ENCODE peak calls at places on chromosomes 2 and 18, in eight cellular contexts. R is neural crest cell; M is endothelial cell of umbilical vein; B is CD8-positive, alpha-beta T cell; C is adrenal gland; H is AG04449; X is NB4; P is choroid plexus epithelial cell. K is an unnamed sample.

GRCh38 chr2:1081411-1082225 is 131.0 kb downstream of the SNTG2 start:
- DNase-seq in X (no peak), R (no peak), P (peak), M (no peak), C (peak), B (no peak), H (no peak), K (peak)

GRCh38 chr2:229409751-229410181 is 138.7 kb upstream of the PID1 start:
- DNase-seq in X (no peak), H (no peak), M (no peak), R (no peak), B (no peak), C (no peak), P (no peak), K (peak)

GRCh38 chr2:218988650-218989049 is 3.7 kb upstream of the FEV start:
- DNase-seq in M (no peak), R (no peak), P (no peak), X (no peak), H (no peak), C (no peak), B (no peak), K (no peak)

GRCh38 chr18:63445067-63445466 is 22.8 kb upstream of the VPS4B start:
- DNase-seq in R (no peak), X (no peak), C (no peak), H (no peak), B (no peak), M (no peak), P (no peak), K (no peak)

GRCh38 chr2:152635635-152636298 is 81.5 kb downstream of the PRPF40A start:
- DNase-seq in X (peak), H (no peak), M (peak), B (peak), P (peak), R (peak), C (peak), K (peak)

GRCh38 chr2:136764397-136765255 is 719 bp upstream of the THSD7B start:
- DNase-seq in R (no peak), P (no peak), B (no peak), H (no peak), X (no peak), M (no peak), C (no peak), K (no peak)

GRCh38 chr2:227325824-227326195 is 759 bp downstream of the MFF start:
- DNase-seq in P (peak), X (peak), B (no peak), H (no peak), C (peak), M (peak), R (peak), K (peak)

GRCh38 chr2:31511376-31511775 is 69.4 kb downstream of the SRD5A2 start:
- DNase-seq in X (no peak), M (no peak), P (no peak), R (no peak), C (no peak), H (no peak), B (no peak), K (no peak)

GRCh38 chr2:24568492-24568891 is 77.4 kb downstream of the NCOA1 start:
- DNase-seq in P (no peak), B (no peak), M (no peak), X (no peak), C (no peak), R (no peak), H (no peak), K (no peak)

GRCh38 chr2:46216213-46216612 is 81.0 kb upstream of the EPAS1 start:
- DNase-seq in X (no peak), H (peak), B (no peak), M (no peak), R (no peak), C (no peak), P (peak), K (no peak)

GRCh38 chr2:161384864-161385263 is 31.2 kb upstream of the TBR1 start:
- DNase-seq in C (no peak), B (no peak), P (no peak), H (no peak), R (no peak), M (no peak), X (no peak), K (no peak)

GRCh38 chr18:38663270-38663669 is 1097.7 kb upstream of the CELF4 start:
- DNase-seq in H (no peak), M (no peak), C (no peak), X (no peak), P (no peak), R (no peak), B (no peak), K (no peak)

GRCh38 chr2:7844414-7844961 is 837.4 kb upstream of the ID2 start:
- DNase-seq in X (no peak), C (no peak), R (no peak), H (no peak), M (no peak), B (no peak), P (no peak), K (no peak)

GRCh38 chr2:233713262-233713615 is 532 bp downstream of the UGT1A5 start:
- DNase-seq in R (no peak), X (no peak), H (no peak), B (no peak), M (no peak), P (no peak), C (no peak), K (no peak)

GRCh38 chr2:28512607-28512965 is 16.7 kb downstream of the PLB1 start:
- DNase-seq in C (no peak), R (no peak), P (no peak), M (no peak), X (no peak), B (no peak), H (no peak), K (no peak)

GRCh38 chr2:127859712-127860085 is 1.7 kb upstream of the POLR2D start:
- DNase-seq in H (no peak), P (peak), M (no peak), X (peak), B (peak), R (no peak), C (peak), K (no peak)

GRCh38 chr2:237432484-237433092 is 18.6 kb upstream of the COL6A3 start:
- DNase-seq in C (no peak), M (no peak), H (no peak), X (no peak), P (peak), R (no peak), B (peak), K (peak)

GRCh38 chr2:85291425-85292023 is 36.3 kb downstream of the TGOLN2 start:
- DNase-seq in C (no peak), P (no peak), R (no peak), X (peak), B (no peak), M (no peak), H (no peak), K (no peak)

GRCh38 chr18:39341106-39341505 is 1775.5 kb upstream of the CELF4 start:
- DNase-seq in P (no peak), B (no peak), M (no peak), X (no peak), R (no peak), C (no peak), H (no peak), K (no peak)

GRCh38 chr18:32442575-32442974 is 28.1 kb downstream of the GAREM1 start:
- DNase-seq in C (no peak), M (no peak), R (no peak), H (no peak), X (no peak), P (no peak), B (no peak), K (no peak)

GRCh38 chr2:171893824-171894611 is at the start of gene SLC25A12:
- DNase-seq in M (peak), X (peak), B (peak), P (peak), H (no peak), R (peak), C (peak), K (peak)

GRCh38 chr18:23495723-23496440 is 7.4 kb upstream of the RMC1 start:
- DNase-seq in B (no peak), C (no peak), H (no peak), R (no peak), X (no peak), M (no peak), P (no peak), K (no peak)

GRCh38 chr18:79912409-79912991 is 39.0 kb downstream of the SLC66A2 start:
- DNase-seq in B (peak), R (no peak), P (peak), C (no peak), X (no peak), H (no peak), M (no peak), K (peak)

GRCh38 chr2:237892478-237892877 is 33.1 kb downstream of the RAMP1 start:
- DNase-seq in C (no peak), H (no peak), R (no peak), M (no peak), P (peak), X (peak), B (no peak), K (no peak)

GRCh38 chr18:812123-812672 is at the start of gene YES1:
- DNase-seq in H (no peak), P (peak), B (peak), X (peak), R (peak), M (peak), C (peak), K (peak)

GRCh38 chr2:232494542-232494941 is 6.9 kb upstream of the ECEL1 start:
- DNase-seq in P (no peak), X (no peak), B (no peak), M (no peak), H (no peak), C (no peak), R (no peak), K (no peak)

GRCh38 chr2:240966906-240967680 is 31.3 kb upstream of the SNED1 start:
- DNase-seq in R (no peak), H (no peak), P (no peak), X (no peak), C (no peak), B (no peak), M (no peak), K (no peak)

GRCh38 chr18:79418642-79419041 is 22.9 kb downstream of the NFATC1 start:
- DNase-seq in C (no peak), B (no peak), M (no peak), H (no peak), X (no peak), R (no peak), P (no peak), K (no peak)

GRCh38 chr2:191245869-191246531 is 796 bp downstream of the MYO1B start:
- DNase-seq in M (peak), C (peak), X (peak), B (peak), R (peak), H (no peak), P (peak), K (peak)

GRCh38 chr2:224211821-224212220 is 172.7 kb upstream of the SERPINE2 start:
- DNase-seq in C (no peak), H (no peak), X (no peak), P (no peak), M (no peak), B (no peak), R (no peak), K (peak)

GRCh38 chr18:13403786-13404549 is 185.4 kb downstream of the LDLRAD4 start:
- DNase-seq in P (no peak), X (no peak), C (no peak), B (no peak), M (no peak), R (no peak), H (no peak), K (no peak)
- TF ChIP-seq CTCF in P (no peak), X (no peak), C (no peak), B (no peak), M (no peak), R (no peak), H (no peak), K (no peak)

GRCh38 chr2:37343537-37344434 is 644 bp upstream of the QPCT start:
- DNase-seq in X (peak), C (peak), B (no peak), M (peak), P (peak), H (no peak), R (no peak), K (peak)
- TF ChIP-seq CTCF in X (peak), C (no peak), B (no peak), M (no peak), P (peak), H (peak), R (peak), K (peak)

GRCh38 chr18:50057009-50057408 is 137.9 kb downstream of the MYO5B start:
- DNase-seq in B (no peak), C (no peak), X (no peak), M (no peak), H (no peak), R (no peak), P (no peak), K (no peak)

GRCh38 chr18:50055474-50055873 is 139.5 kb downstream of the MYO5B start:
- DNase-seq in R (no peak), X (no peak), C (no peak), P (no peak), H (no peak), M (no peak), B (no peak), K (no peak)

GRCh38 chr18:50056185-50056584 is 138.8 kb downstream of the MYO5B start:
- DNase-seq in M (no peak), C (no peak), P (no peak), B (no peak), R (no peak), X (no peak), H (no peak), K (no peak)

GRCh38 chr18:50053142-50053541 is 141.8 kb downstream of the MYO5B start:
- DNase-seq in M (no peak), P (no peak), H (no peak), B (no peak), C (no peak), R (no peak), X (no peak), K (no peak)

DNA sequence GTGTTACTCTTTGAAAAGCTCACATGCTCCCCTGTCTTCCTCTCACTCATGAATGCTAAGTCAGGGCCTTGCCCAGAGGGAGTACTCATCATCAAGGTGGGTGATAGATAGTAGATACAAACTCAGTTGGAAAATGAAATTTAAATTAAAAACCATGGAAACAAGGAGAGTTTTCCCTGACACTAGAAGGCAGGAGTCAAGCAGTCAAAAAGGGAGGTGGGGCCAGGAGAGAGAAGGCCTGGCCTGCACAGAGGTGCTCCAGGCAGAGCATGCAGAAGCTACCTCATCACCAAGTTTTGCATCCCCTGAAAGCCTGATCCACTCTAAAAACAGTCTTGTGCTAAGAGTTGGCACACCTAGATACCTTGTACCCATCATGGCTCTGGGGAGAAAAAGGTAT is 143.7 kb downstream of the MYO5B start:
- DNase-seq in H (no peak), B (no peak), M (no peak), R (no peak), P (peak), X (peak), C (peak), K (peak)
- TF ChIP-seq CTCF in H (no peak), B (no peak), M (no peak), R (no peak), P (peak), X (peak), C (no peak), K (no peak)

GRCh38 chr18:3596324-3597158 is 146.6 kb downstream of the TGIF1 start:
- DNase-seq in H (no peak), P (peak), M (peak), C (peak), B (no peak), X (peak), R (peak), K (peak)
- TF ChIP-seq CTCF in H (peak), P (peak), M (peak), C (no peak), B (no peak), X (peak), R (peak), K (peak)

K was measured in cardiac fibroblast.